ENCODE peak calls at places on chromosomes 3 and 15, in ten cellular contexts. One of them, this sample, is unnamed.

GRCh38 chr3:147797095-147797494 is 387.9 kb downstream of the ZIC1 start:
- DNase-seq in tibial artery: no peak
- DNase-seq in RWPE2: no peak
- DNase-seq in CD8-positive, alpha-beta T cell: no peak
- DNase-seq in sigmoid colon: no peak
- DNase-seq in aorta: no peak
- DNase-seq in cardiac muscle cell: no peak
- DNase-seq in Panc1: no peak
- DNase-seq in neural progenitor cell: no peak
- DNase-seq in upper lobe of right lung: no peak
- DNase-seq in this sample: no peak

GRCh38 chr3:148735597-148735996 is 37.9 kb downstream of the AGTR1 start:
- DNase-seq in tibial artery: no peak
- DNase-seq in RWPE2: no peak
- DNase-seq in CD8-positive, alpha-beta T cell: no peak
- DNase-seq in sigmoid colon: no peak
- DNase-seq in aorta: no peak
- DNase-seq in cardiac muscle cell: no peak
- DNase-seq in Panc1: no peak
- DNase-seq in neural progenitor cell: no peak
- DNase-seq in upper lobe of right lung: no peak
- DNase-seq in this sample: no peak

GRCh38 chr3:38577089-38578080 is 72.1 kb downstream of the SCN5A start:
- DNase-seq in tibial artery: peak; percentile 21
- DNase-seq in RWPE2: no peak
- DNase-seq in CD8-positive, alpha-beta T cell: peak; percentile 21
- DNase-seq in sigmoid colon: no peak
- DNase-seq in aorta: no peak
- DNase-seq in cardiac muscle cell: no peak
- DNase-seq in Panc1: no peak
- DNase-seq in neural progenitor cell: no peak
- DNase-seq in upper lobe of right lung: peak; percentile 56
- DNase-seq in this sample: no peak

GRCh38 chr3:184039414-184039813 is 7.9 kb downstream of the HTR3D start:
- DNase-seq in tibial artery: no peak
- DNase-seq in RWPE2: no peak
- DNase-seq in CD8-positive, alpha-beta T cell: no peak
- DNase-seq in sigmoid colon: no peak
- DNase-seq in aorta: no peak
- DNase-seq in cardiac muscle cell: peak; percentile 67
- DNase-seq in Panc1: no peak
- DNase-seq in neural progenitor cell: no peak
- DNase-seq in upper lobe of right lung: no peak
- DNase-seq in this sample: no peak

GRCh38 chr3:13241621-13242363 is 168.6 kb upstream of the IQSEC1 start:
- DNase-seq in tibial artery: no peak
- DNase-seq in RWPE2: peak; percentile 43
- DNase-seq in CD8-positive, alpha-beta T cell: no peak
- DNase-seq in sigmoid colon: no peak
- DNase-seq in aorta: no peak
- DNase-seq in cardiac muscle cell: no peak
- DNase-seq in Panc1: no peak
- DNase-seq in neural progenitor cell: no peak
- DNase-seq in upper lobe of right lung: no peak
- DNase-seq in this sample: no peak

GRCh38 chr3:191136347-191136746 is 62.7 kb upstream of the OSTN start:
- DNase-seq in tibial artery: no peak
- DNase-seq in RWPE2: no peak
- DNase-seq in CD8-positive, alpha-beta T cell: no peak
- DNase-seq in sigmoid colon: no peak
- DNase-seq in aorta: no peak
- DNase-seq in cardiac muscle cell: peak; percentile 42
- DNase-seq in Panc1: no peak
- DNase-seq in neural progenitor cell: no peak
- DNase-seq in upper lobe of right lung: no peak
- DNase-seq in this sample: peak; percentile 18

GRCh38 chr15:88467935-88468528 is 524 bp downstream of the MRPS11 start:
- DNase-seq in tibial artery: no peak
- DNase-seq in RWPE2: no peak
- DNase-seq in CD8-positive, alpha-beta T cell: no peak
- DNase-seq in sigmoid colon: no peak
- DNase-seq in aorta: no peak
- DNase-seq in cardiac muscle cell: peak; percentile 22
- DNase-seq in Panc1: no peak
- DNase-seq in neural progenitor cell: peak; percentile 20
- DNase-seq in upper lobe of right lung: no peak
- DNase-seq in this sample: no peak

GRCh38 chr3:184559336-184559735 is 2.2 kb upstream of the EPHB3 start:
- DNase-seq in tibial artery: no peak
- DNase-seq in RWPE2: no peak
- DNase-seq in CD8-positive, alpha-beta T cell: no peak
- DNase-seq in sigmoid colon: no peak
- DNase-seq in aorta: no peak
- DNase-seq in cardiac muscle cell: no peak
- DNase-seq in Panc1: no peak
- DNase-seq in neural progenitor cell: no peak
- DNase-seq in upper lobe of right lung: peak; percentile 83
- DNase-seq in this sample: peak; percentile 65

GRCh38 chr15:69450968-69451695 is 1.5 kb upstream of the RPLP1 start:
- DNase-seq in tibial artery: no peak
- DNase-seq in RWPE2: no peak
- DNase-seq in CD8-positive, alpha-beta T cell: no peak
- DNase-seq in sigmoid colon: no peak
- DNase-seq in aorta: no peak
- DNase-seq in cardiac muscle cell: no peak
- DNase-seq in Panc1: no peak
- DNase-seq in neural progenitor cell: no peak
- DNase-seq in upper lobe of right lung: no peak
- DNase-seq in this sample: peak; percentile 53

GRCh38 chr15:101635944-101636727 is 16.0 kb downstream of the TM2D3 start:
- DNase-seq in tibial artery: no peak
- DNase-seq in RWPE2: no peak
- DNase-seq in CD8-positive, alpha-beta T cell: no peak
- DNase-seq in sigmoid colon: no peak
- DNase-seq in aorta: no peak
- DNase-seq in cardiac muscle cell: no peak
- DNase-seq in Panc1: no peak
- DNase-seq in neural progenitor cell: no peak
- DNase-seq in upper lobe of right lung: no peak
- DNase-seq in this sample: no peak

GRCh38 chr3:160133757-160134156 is 91.5 kb upstream of the C3orf80 start:
- DNase-seq in tibial artery: no peak
- DNase-seq in RWPE2: no peak
- DNase-seq in CD8-positive, alpha-beta T cell: no peak
- DNase-seq in sigmoid colon: no peak
- DNase-seq in aorta: no peak
- DNase-seq in cardiac muscle cell: no peak
- DNase-seq in Panc1: no peak
- DNase-seq in neural progenitor cell: peak; percentile 11
- DNase-seq in upper lobe of right lung: no peak
- DNase-seq in this sample: peak; percentile 25

GRCh38 chr15:100043732-100044131 is 298.0 kb downstream of the ADAMTS17 start:
- DNase-seq in tibial artery: peak; percentile 5
- DNase-seq in RWPE2: no peak
- DNase-seq in CD8-positive, alpha-beta T cell: no peak
- DNase-seq in sigmoid colon: no peak
- DNase-seq in aorta: no peak
- DNase-seq in cardiac muscle cell: peak; percentile 37
- DNase-seq in Panc1: peak; percentile 1
- DNase-seq in neural progenitor cell: no peak
- DNase-seq in upper lobe of right lung: no peak
- DNase-seq in this sample: no peak

GRCh38 chr15:58457466-58457965 is 25.7 kb downstream of the LIPC start:
- DNase-seq in tibial artery: no peak
- DNase-seq in RWPE2: no peak
- DNase-seq in CD8-positive, alpha-beta T cell: no peak
- DNase-seq in sigmoid colon: no peak
- DNase-seq in aorta: no peak
- DNase-seq in cardiac muscle cell: peak; percentile 50
- DNase-seq in Panc1: no peak
- DNase-seq in neural progenitor cell: no peak
- DNase-seq in upper lobe of right lung: no peak
- DNase-seq in this sample: no peak

GRCh38 chr3:122825460-122825859 is 30.6 kb downstream of the SLC49A4 start:
- DNase-seq in tibial artery: no peak
- DNase-seq in RWPE2: no peak
- DNase-seq in CD8-positive, alpha-beta T cell: no peak
- DNase-seq in sigmoid colon: no peak
- DNase-seq in aorta: no peak
- DNase-seq in cardiac muscle cell: no peak
- DNase-seq in Panc1: no peak
- DNase-seq in neural progenitor cell: no peak
- DNase-seq in upper lobe of right lung: no peak
- DNase-seq in this sample: no peak

GRCh38 chr15:56804279-56804678 is 71.0 kb upstream of the ZNF280D start:
- DNase-seq in tibial artery: no peak
- DNase-seq in RWPE2: no peak
- DNase-seq in CD8-positive, alpha-beta T cell: no peak
- DNase-seq in sigmoid colon: no peak
- DNase-seq in aorta: no peak
- DNase-seq in cardiac muscle cell: no peak
- DNase-seq in Panc1: no peak
- DNase-seq in neural progenitor cell: no peak
- DNase-seq in upper lobe of right lung: no peak
- DNase-seq in this sample: no peak

GRCh38 chr3:36704280-36704679 is 60.1 kb downstream of the DCLK3 start:
- DNase-seq in tibial artery: no peak
- DNase-seq in RWPE2: no peak
- DNase-seq in CD8-positive, alpha-beta T cell: no peak
- DNase-seq in sigmoid colon: no peak
- DNase-seq in aorta: no peak
- DNase-seq in cardiac muscle cell: no peak
- DNase-seq in Panc1: no peak
- DNase-seq in neural progenitor cell: no peak
- DNase-seq in upper lobe of right lung: no peak
- DNase-seq in this sample: no peak

GRCh38 chr3:134008630-134009156 is 21.0 kb downstream of the SLCO2A1 start:
- DNase-seq in tibial artery: no peak
- DNase-seq in RWPE2: peak; percentile 89
- DNase-seq in CD8-positive, alpha-beta T cell: no peak
- DNase-seq in sigmoid colon: peak; percentile 10
- DNase-seq in aorta: no peak
- DNase-seq in cardiac muscle cell: peak; percentile 75
- DNase-seq in Panc1: no peak
- DNase-seq in neural progenitor cell: no peak
- DNase-seq in upper lobe of right lung: no peak
- DNase-seq in this sample: no peak

GRCh38 chr15:38684461-38685000 is 119.9 kb upstream of the RASGRP1 start:
- DNase-seq in tibial artery: no peak
- DNase-seq in RWPE2: no peak
- DNase-seq in CD8-positive, alpha-beta T cell: no peak
- DNase-seq in sigmoid colon: no peak
- DNase-seq in aorta: no peak
- DNase-seq in cardiac muscle cell: no peak
- DNase-seq in Panc1: no peak
- DNase-seq in neural progenitor cell: no peak
- DNase-seq in upper lobe of right lung: no peak
- DNase-seq in this sample: no peak
- H3K4me1 ChIP-seq in tibial artery: no peaks in the 10 kb centered on the region
- H3K4me1 ChIP-seq in RWPE2: peaks cover 5% of the 10 kb centered on the region
- H3K4me1 ChIP-seq in CD8-positive, alpha-beta T cell: peaks cover 69% of the 10 kb centered on the region
- H3K4me1 ChIP-seq in sigmoid colon: no peaks in the 10 kb centered on the region
- H3K4me1 ChIP-seq in aorta: no peaks in the 10 kb centered on the region
- H3K4me1 ChIP-seq in cardiac muscle cell: no peaks in the 10 kb centered on the region
- H3K4me1 ChIP-seq in Panc1: no peaks in the 10 kb centered on the region
- H3K4me1 ChIP-seq in neural progenitor cell: peaks cover 5% of the 10 kb centered on the region
- H3K4me1 ChIP-seq in upper lobe of right lung: no peaks in the 10 kb centered on the region
- H3K4me1 ChIP-seq in this sample: no peaks in the 10 kb centered on the region

GRCh38 chr3:4853749-4854140 is 125.5 kb upstream of the BHLHE40 start:
- DNase-seq in tibial artery: no peak
- DNase-seq in RWPE2: no peak
- DNase-seq in CD8-positive, alpha-beta T cell: no peak
- DNase-seq in sigmoid colon: no peak
- DNase-seq in aorta: no peak
- DNase-seq in cardiac muscle cell: no peak
- DNase-seq in Panc1: no peak
- DNase-seq in neural progenitor cell: no peak
- DNase-seq in upper lobe of right lung: no peak
- DNase-seq in this sample: no peak
- H3K4me1 ChIP-seq in tibial artery: no peaks in the 10 kb centered on the region
- H3K4me1 ChIP-seq in RWPE2: no peaks in the 10 kb centered on the region
- H3K4me1 ChIP-seq in CD8-positive, alpha-beta T cell: peaks cover 30% of the 10 kb centered on the region
- H3K4me1 ChIP-seq in sigmoid colon: no peaks in the 10 kb centered on the region
- H3K4me1 ChIP-seq in aorta: no peaks in the 10 kb centered on the region
- H3K4me1 ChIP-seq in cardiac muscle cell: peaks cover 11% of the 10 kb centered on the region
- H3K4me1 ChIP-seq in Panc1: no peaks in the 10 kb centered on the region
- H3K4me1 ChIP-seq in neural progenitor cell: no peaks in the 10 kb centered on the region
- H3K4me1 ChIP-seq in upper lobe of right lung: peaks cover 10% of the 10 kb centered on the region
- H3K4me1 ChIP-seq in this sample: peaks cover 11% of the 10 kb centered on the region

GRCh38 chr15:84894743-84895425 is 10.4 kb downstream of the SLC28A1 start:
- DNase-seq in tibial artery: no peak
- DNase-seq in RWPE2: no peak
- DNase-seq in CD8-positive, alpha-beta T cell: no peak
- DNase-seq in sigmoid colon: no peak
- DNase-seq in aorta: no peak
- DNase-seq in cardiac muscle cell: no peak
- DNase-seq in Panc1: no peak
- DNase-seq in neural progenitor cell: no peak
- DNase-seq in upper lobe of right lung: peak; percentile 50
- DNase-seq in this sample: no peak
- H3K4me1 ChIP-seq in tibial artery: no peaks in the 10 kb centered on the region
- H3K4me1 ChIP-seq in RWPE2: no peaks in the 10 kb centered on the region
- H3K4me1 ChIP-seq in CD8-positive, alpha-beta T cell: no peaks in the 10 kb centered on the region
- H3K4me1 ChIP-seq in sigmoid colon: no peaks in the 10 kb centered on the region
- H3K4me1 ChIP-seq in aorta: no peaks in the 10 kb centered on the region
- H3K4me1 ChIP-seq in cardiac muscle cell: no peaks in the 10 kb centered on the region
- H3K4me1 ChIP-seq in Panc1: no peaks in the 10 kb centered on the region
- H3K4me1 ChIP-seq in neural progenitor cell: no peaks in the 10 kb centered on the region
- H3K4me1 ChIP-seq in upper lobe of right lung: no peaks in the 10 kb centered on the region
- H3K4me1 ChIP-seq in this sample: no peaks in the 10 kb centered on the region

DNA sequence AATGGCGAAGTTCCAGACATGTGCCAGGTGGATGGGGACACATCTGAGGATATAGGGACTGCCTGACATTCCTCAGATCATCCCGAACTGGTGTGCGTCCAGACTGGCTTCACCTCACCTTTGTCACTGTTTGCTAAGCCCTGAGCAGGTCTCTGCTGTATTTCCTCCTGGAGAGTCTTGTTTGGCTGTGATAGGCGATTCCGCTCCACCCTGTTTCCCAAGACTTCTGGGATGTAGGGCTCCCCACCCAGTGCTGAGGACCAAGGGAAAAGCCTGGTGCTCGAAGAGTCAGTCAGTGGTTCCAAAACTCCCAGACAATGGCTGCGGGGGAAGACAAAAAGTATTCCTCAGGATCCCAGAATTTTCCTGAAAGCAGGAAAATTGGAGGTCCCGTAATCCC is 11.1 kb upstream of the FURIN start:
- DNase-seq in tibial artery: no peak
- DNase-seq in RWPE2: no peak
- DNase-seq in CD8-positive, alpha-beta T cell: no peak
- DNase-seq in sigmoid colon: no peak
- DNase-seq in aorta: no peak
- DNase-seq in cardiac muscle cell: no peak
- DNase-seq in Panc1: no peak
- DNase-seq in neural progenitor cell: no peak
- DNase-seq in upper lobe of right lung: no peak
- DNase-seq in this sample: no peak
- H3K4me1 ChIP-seq in tibial artery: no peaks in the 10 kb centered on the region
- H3K4me1 ChIP-seq in RWPE2: peaks cover 23% of the 10 kb centered on the region
- H3K4me1 ChIP-seq in CD8-positive, alpha-beta T cell: peaks cover 37% of the 10 kb centered on the region
- H3K4me1 ChIP-seq in sigmoid colon: no peaks in the 10 kb centered on the region
- H3K4me1 ChIP-seq in aorta: no peaks in the 10 kb centered on the region
- H3K4me1 ChIP-seq in cardiac muscle cell: peaks cover 9% of the 10 kb centered on the region
- H3K4me1 ChIP-seq in Panc1: peaks cover 18% of the 10 kb centered on the region
- H3K4me1 ChIP-seq in neural progenitor cell: peaks cover 4% of the 10 kb centered on the region
- H3K4me1 ChIP-seq in upper lobe of right lung: no peaks in the 10 kb centered on the region
- H3K4me1 ChIP-seq in this sample: peaks cover 70% of the 10 kb centered on the region

GRCh38 chr15:25733856-25734679 is 129.1 kb downstream of the ATP10A start:
- DNase-seq in tibial artery: no peak
- DNase-seq in RWPE2: no peak
- DNase-seq in CD8-positive, alpha-beta T cell: peak; percentile 48
- DNase-seq in sigmoid colon: peak; percentile 55
- DNase-seq in aorta: no peak
- DNase-seq in cardiac muscle cell: no peak
- DNase-seq in Panc1: no peak
- DNase-seq in neural progenitor cell: no peak
- DNase-seq in upper lobe of right lung: no peak
- DNase-seq in this sample: no peak
- H3K4me1 ChIP-seq in tibial artery: peaks cover 82% of the 10 kb centered on the region
- H3K4me1 ChIP-seq in RWPE2: no peaks in the 10 kb centered on the region
- H3K4me1 ChIP-seq in CD8-positive, alpha-beta T cell: no peaks in the 10 kb centered on the region
- H3K4me1 ChIP-seq in sigmoid colon: no peaks in the 10 kb centered on the region
- H3K4me1 ChIP-seq in aorta: peaks cover 17% of the 10 kb centered on the region
- H3K4me1 ChIP-seq in cardiac muscle cell: peaks cover 8% of the 10 kb centered on the region
- H3K4me1 ChIP-seq in Panc1: no peaks in the 10 kb centered on the region
- H3K4me1 ChIP-seq in neural progenitor cell: peaks cover 14% of the 10 kb centered on the region
- H3K4me1 ChIP-seq in upper lobe of right lung: peaks cover 6% of the 10 kb centered on the region
- H3K4me1 ChIP-seq in this sample: no peaks in the 10 kb centered on the region

This sample was measured in HepG2.